ENCODE peak calls at places on chromosomes 16 and 17, in five cellular contexts. Y is stomach, Q is ovary, M is A549, S is SK-N-SH. F is an unnamed sample.

GRCh38 chr16:88864521-88864920 is 1.9 kb downstream of the PABPN1L start:
- DNase-seq in Q (no peak), Y (no peak), S (no peak), M (no peak), F (no peak)

GRCh38 chr17:43068570-43069367 is 43.7 kb downstream of the RND2 start:
- DNase-seq in M (peak; percentile 22), Y (no peak), S (no peak), Q (no peak), F (no peak)

GRCh38 chr17:66654341-66654740 is 180.6 kb upstream of the CACNG5 start:
- DNase-seq in M (no peak), S (no peak), Q (no peak), Y (no peak), F (peak; percentile 39)

GRCh38 chr16:23863511-23864422 is 28.0 kb downstream of the PRKCB start:
- DNase-seq in M (no peak), Y (no peak), Q (no peak), S (no peak), F (no peak)

GRCh38 chr16:79601092-79601977 is 798 bp upstream of the MAF start:
- DNase-seq in Q (peak; percentile 67), Y (peak; percentile 72), S (peak; percentile 48), M (peak; percentile 13), F (no peak)

GRCh38 chr17:10316986-10317834 is 55.6 kb downstream of the MYH13 start:
- DNase-seq in M (peak; percentile 69), Q (peak; percentile 37), Y (peak; percentile 61), S (peak; percentile 54), F (no peak)

GRCh38 chr17:58539703-58540102 is 25.3 kb upstream of the MTMR4 start:
- DNase-seq in S (no peak), M (no peak), Y (no peak), Q (no peak), F (no peak)

GRCh38 chr17:69860142-69860680 is 214.8 kb upstream of the KCNJ16 start:
- DNase-seq in Y (no peak), M (no peak), Q (no peak), S (no peak), F (no peak)

GRCh38 chr16:67100569-67101300 is 9.0 kb upstream of the PHAF1 start:
- DNase-seq in Y (no peak), Q (no peak), S (peak; percentile 44), M (peak; percentile 51), F (no peak)

GRCh38 chr17:62737513-62737912 is 70.6 kb downstream of the MARCHF10 start:
- DNase-seq in Q (no peak), S (no peak), M (no peak), Y (no peak), F (no peak)

GRCh38 chr17:39596543-39597267 is 11.0 kb downstream of the NEUROD2 start:
- DNase-seq in Q (no peak), Y (no peak), M (no peak), S (peak; percentile 61), F (no peak)

GRCh38 chr17:78358538-78359215 is 1.2 kb downstream of the SOCS3 start:
- DNase-seq in Y (peak; percentile 48), S (peak; percentile 82), M (peak; percentile 82), Q (no peak), F (no peak)

GRCh38 chr16:27642753-27643152 is 92.8 kb downstream of the KATNIP start:
- DNase-seq in Y (no peak), Q (no peak), S (no peak), M (peak; percentile 44), F (no peak)

GRCh38 chr17:83067718-83068261 is 11.6 kb upstream of the METRNL start:
- DNase-seq in S (peak; percentile 61), M (peak; percentile 54), Q (no peak), Y (no peak), F (no peak)
- TF ChIP-seq EP300 in S (no peak), M (no peak), Q (no peak), Y (no peak), F (no peak)

GRCh38 chr16:4176794-4177438 is 60.7 kb upstream of the ADCY9 start:
- DNase-seq in M (peak; percentile 63), Y (no peak), S (no peak), Q (no peak), F (no peak)

GRCh38 chr16:4175849-4176248 is 59.6 kb upstream of the ADCY9 start:
- DNase-seq in M (no peak), Q (no peak), Y (no peak), S (no peak), F (no peak)

GRCh38 chr16:4169415-4169814 is 53.2 kb upstream of the ADCY9 start:
- DNase-seq in S (no peak), M (no peak), Y (no peak), Q (no peak), F (no peak)

GRCh38 chr16:4172070-4172469 is 55.8 kb upstream of the ADCY9 start:
- DNase-seq in S (no peak), Y (no peak), M (no peak), Q (no peak), F (no peak)
- TF ChIP-seq CTCF in S (no peak), Y (no peak), M (no peak), Q (no peak), F (no peak)

DNA sequence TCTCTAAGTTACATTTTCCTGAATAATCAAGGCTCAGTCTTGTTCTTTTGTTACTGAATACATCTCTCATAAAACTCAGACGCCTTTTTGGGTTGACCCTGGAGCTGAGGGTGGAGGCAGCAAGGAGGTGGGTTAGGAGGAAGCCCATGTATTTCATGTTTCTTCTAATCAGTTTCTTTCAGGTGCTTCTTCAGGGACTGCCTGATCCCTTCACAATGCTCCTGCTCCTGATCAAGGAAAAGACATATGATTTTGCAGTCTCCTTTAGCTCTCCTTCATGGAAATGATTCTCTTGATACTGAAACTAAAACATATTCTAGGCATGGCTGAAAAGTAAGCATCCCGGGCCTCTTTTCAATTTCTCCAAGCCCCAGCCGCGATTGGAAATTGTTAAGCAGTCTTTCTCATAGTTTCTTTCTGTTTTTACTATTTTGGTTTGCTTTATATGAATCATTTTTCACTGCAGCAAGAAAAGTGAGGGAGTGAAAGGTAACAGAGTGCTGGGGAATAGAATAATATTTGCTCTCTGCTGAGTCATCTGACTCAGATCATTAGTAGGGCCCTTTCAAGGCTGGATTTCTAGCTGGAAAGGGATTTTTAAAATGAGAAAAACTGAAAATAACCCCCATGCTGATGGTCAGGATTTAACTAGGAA is 730.7 kb downstream of the CDH11 start:
- DNase-seq in M (peak; percentile 14), Y (no peak), Q (no peak), S (no peak), F (no peak)
- H3K4me3 ChIP-seq in M (peak overlapping the region; percentile 7), Y (no peak overlapping the region), Q (no peak overlapping the region), S (no peak overlapping the region), F (no peak overlapping the region)

DNA sequence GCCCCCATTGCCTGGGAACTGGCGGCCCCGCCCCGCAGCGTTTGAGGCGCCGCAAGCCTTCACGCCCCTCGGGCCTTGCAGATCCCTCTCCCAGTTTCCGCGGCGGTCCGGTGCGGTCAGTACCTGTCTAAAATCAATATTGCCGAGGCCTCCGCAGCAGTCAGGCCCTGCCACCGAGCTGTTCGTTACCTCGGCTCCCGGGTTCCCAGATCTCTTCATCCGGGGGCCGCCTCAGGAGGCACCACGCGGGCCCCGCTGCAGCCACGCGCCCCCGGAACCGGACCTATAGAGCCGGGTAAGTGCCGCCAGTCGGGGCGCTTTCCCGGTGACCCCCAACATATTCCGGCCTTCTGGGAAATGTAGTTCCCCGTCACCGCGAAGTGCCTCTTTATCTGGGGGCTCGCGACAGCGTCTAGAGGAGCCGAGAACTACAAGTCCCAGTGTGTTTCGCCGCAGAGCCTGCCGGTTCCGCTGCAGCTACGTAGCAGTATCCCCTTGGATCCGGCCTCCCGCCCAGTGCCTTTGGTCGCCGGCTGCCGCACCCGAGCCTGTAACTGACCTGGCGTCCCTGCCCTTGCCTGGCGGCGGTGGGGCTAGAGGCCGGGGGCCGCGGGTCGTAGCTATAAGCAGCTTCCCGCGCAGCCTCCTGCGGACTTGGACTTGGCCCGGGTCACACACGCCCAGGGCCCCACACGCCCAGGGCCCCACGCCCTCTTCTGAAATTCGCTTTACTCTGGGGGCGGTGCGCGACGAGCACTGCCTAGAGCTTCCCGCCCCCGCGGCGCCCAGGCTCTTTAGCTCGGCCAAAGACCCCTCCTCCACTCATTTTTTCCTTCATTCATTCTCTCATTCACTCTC is at the start of gene PEMT:
- DNase-seq in Y (peak; percentile 97), M (peak; percentile 100), Q (peak; percentile 93), S (peak; percentile 96), F (peak; percentile 96)
- TF ChIP-seq EP300 in Y (no peak), M (no peak), Q (no peak), S (no peak), F (peak; percentile 80)

GRCh38 chr17:4899341-4900230 is at the start of gene C17orf107:
- DNase-seq in Q (peak; percentile 90), Y (peak; percentile 91), M (no peak), S (no peak), F (peak; percentile 59)
- TF ChIP-seq CTCF in Q (no peak), Y (peak; percentile 8), M (no peak), S (no peak), F (no peak)

F was measured in tibial nerve.